ENCODE peak calls at places on chromosomes 12 and 14, in eight cellular contexts. One of them, this sample, is unnamed.

GRCh38 chr14:53152627-53152908 is 555 bp downstream of the DDHD1 start:
- DNase-seq in IMR-90: no peak
- DNase-seq in K562: peak; percentile 27
- DNase-seq in HCT116: no peak
- DNase-seq in A549: peak; percentile 35
- DNase-seq in HepG2: no peak
- DNase-seq in GM12878: no peak
- DNase-seq in SK-N-SH: no peak
- DNase-seq in this sample: no peak

GRCh38 chr14:37594916-37595808 is at the start of the genes FOXA1 and TTC6:
- DNase-seq in HepG2: peak; percentile 96
- DNase-seq in GM12878: no peak
- DNase-seq in HCT116: peak; percentile 31
- DNase-seq in K562: peak; percentile 65
- DNase-seq in SK-N-SH: peak; percentile 40
- DNase-seq in A549: peak; percentile 83
- DNase-seq in IMR-90: peak; percentile 24
- DNase-seq in this sample: peak; percentile 73

GRCh38 chr14:95463173-95463901 is 53.1 kb downstream of the SYNE3 start:
- DNase-seq in HepG2: no peak
- DNase-seq in IMR-90: no peak
- DNase-seq in A549: no peak
- DNase-seq in HCT116: no peak
- DNase-seq in K562: no peak
- DNase-seq in GM12878: no peak
- DNase-seq in SK-N-SH: no peak
- DNase-seq in this sample: no peak

GRCh38 chr14:69994002-69994401 is 114.8 kb downstream of the SMOC1 start:
- DNase-seq in HCT116: no peak
- DNase-seq in GM12878: no peak
- DNase-seq in A549: no peak
- DNase-seq in IMR-90: peak; percentile 40
- DNase-seq in SK-N-SH: no peak
- DNase-seq in HepG2: no peak
- DNase-seq in K562: no peak
- DNase-seq in this sample: no peak

GRCh38 chr14:98819132-98819866 is 452.7 kb downstream of the BCL11B start:
- DNase-seq in A549: no peak
- DNase-seq in IMR-90: no peak
- DNase-seq in K562: no peak
- DNase-seq in GM12878: no peak
- DNase-seq in HepG2: no peak
- DNase-seq in HCT116: no peak
- DNase-seq in SK-N-SH: no peak
- DNase-seq in this sample: peak; percentile 86

GRCh38 chr12:57085999-57086950 is 2.6 kb upstream of the NAB2 start:
- DNase-seq in HepG2: peak; percentile 50
- DNase-seq in A549: peak; percentile 77
- DNase-seq in IMR-90: peak; percentile 83
- DNase-seq in HCT116: no peak
- DNase-seq in SK-N-SH: peak; percentile 72
- DNase-seq in GM12878: no peak
- DNase-seq in K562: peak; percentile 64
- DNase-seq in this sample: no peak

GRCh38 chr12:11869406-11869805 is 201.3 kb upstream of the BCL2L14 start:
- DNase-seq in A549: no peak
- DNase-seq in IMR-90: no peak
- DNase-seq in HepG2: no peak
- DNase-seq in SK-N-SH: no peak
- DNase-seq in HCT116: no peak
- DNase-seq in GM12878: no peak
- DNase-seq in K562: no peak
- DNase-seq in this sample: no peak

GRCh38 chr12:112843272-112843671 is 51.7 kb downstream of the RPH3A start:
- DNase-seq in SK-N-SH: peak; percentile 67
- DNase-seq in HCT116: no peak
- DNase-seq in K562: no peak
- DNase-seq in HepG2: no peak
- DNase-seq in IMR-90: no peak
- DNase-seq in A549: peak; percentile 30
- DNase-seq in GM12878: no peak
- DNase-seq in this sample: no peak

GRCh38 chr12:54262403-54262925 is 17.5 kb downstream of the CBX5 start:
- DNase-seq in GM12878: no peak
- DNase-seq in IMR-90: peak; percentile 61
- DNase-seq in SK-N-SH: no peak
- DNase-seq in HepG2: no peak
- DNase-seq in A549: peak; percentile 81
- DNase-seq in K562: no peak
- DNase-seq in HCT116: no peak
- DNase-seq in this sample: no peak

GRCh38 chr12:87120440-87120839 is 864.2 kb upstream of the MGAT4C start:
- DNase-seq in HCT116: no peak
- DNase-seq in K562: no peak
- DNase-seq in IMR-90: peak; percentile 2
- DNase-seq in SK-N-SH: no peak
- DNase-seq in GM12878: no peak
- DNase-seq in HepG2: peak; percentile 0
- DNase-seq in A549: peak; percentile 31
- DNase-seq in this sample: no peak

GRCh38 chr14:77105554-77105953 is 7.5 kb downstream of the CIPC start:
- DNase-seq in GM12878: no peak
- DNase-seq in SK-N-SH: no peak
- DNase-seq in HCT116: no peak
- DNase-seq in K562: no peak
- DNase-seq in IMR-90: no peak
- DNase-seq in A549: no peak
- DNase-seq in HepG2: no peak
- DNase-seq in this sample: no peak

GRCh38 chr14:60311417-60311816 is 62.4 kb downstream of the PPM1A start:
- DNase-seq in IMR-90: peak; percentile 66
- DNase-seq in K562: no peak
- DNase-seq in HepG2: no peak
- DNase-seq in SK-N-SH: peak; percentile 70
- DNase-seq in GM12878: no peak
- DNase-seq in HCT116: no peak
- DNase-seq in A549: no peak
- DNase-seq in this sample: no peak

GRCh38 chr14:39368261-39368959 is 63.8 kb downstream of the FBXO33 start:
- DNase-seq in A549: peak; percentile 77
- DNase-seq in HCT116: peak; percentile 44
- DNase-seq in HepG2: peak; percentile 88
- DNase-seq in SK-N-SH: peak; percentile 38
- DNase-seq in GM12878: no peak
- DNase-seq in IMR-90: peak; percentile 78
- DNase-seq in K562: no peak
- DNase-seq in this sample: peak; percentile 47

GRCh38 chr12:32662665-32663064 is 16.4 kb upstream of the DNM1L start:
- DNase-seq in SK-N-SH: no peak
- DNase-seq in GM12878: no peak
- DNase-seq in K562: no peak
- DNase-seq in HCT116: no peak
- DNase-seq in HepG2: no peak
- DNase-seq in IMR-90: no peak
- DNase-seq in A549: no peak
- DNase-seq in this sample: no peak

GRCh38 chr14:91830777-91831176 is 36.6 kb downstream of the TC2N start:
- DNase-seq in SK-N-SH: no peak
- DNase-seq in IMR-90: no peak
- DNase-seq in GM12878: peak; percentile 62
- DNase-seq in K562: no peak
- DNase-seq in A549: no peak
- DNase-seq in HepG2: no peak
- DNase-seq in HCT116: no peak
- DNase-seq in this sample: no peak

GRCh38 chr12:108046135-108046534 is 83.0 kb upstream of the WSCD2 start:
- DNase-seq in HepG2: no peak
- DNase-seq in GM12878: no peak
- DNase-seq in A549: no peak
- DNase-seq in K562: peak; percentile 43
- DNase-seq in IMR-90: no peak
- DNase-seq in HCT116: no peak
- DNase-seq in SK-N-SH: no peak
- DNase-seq in this sample: no peak

GRCh38 chr12:1760566-1761382 is 59.6 kb upstream of the LRTM2 start:
- DNase-seq in K562: no peak
- DNase-seq in SK-N-SH: no peak
- DNase-seq in HCT116: peak; percentile 68
- DNase-seq in HepG2: peak; percentile 95
- DNase-seq in GM12878: no peak
- DNase-seq in IMR-90: peak; percentile 65
- DNase-seq in A549: peak; percentile 79
- DNase-seq in this sample: no peak

GRCh38 chr14:92546347-92547053 is 32.9 kb downstream of the RIN3 start:
- DNase-seq in HepG2: no peak
- DNase-seq in K562: no peak
- DNase-seq in IMR-90: peak; percentile 82
- DNase-seq in A549: peak; percentile 79
- DNase-seq in SK-N-SH: peak; percentile 39
- DNase-seq in HCT116: no peak
- DNase-seq in GM12878: no peak
- DNase-seq in this sample: no peak

GRCh38 chr14:59204305-59204704 is 15.8 kb downstream of the DAAM1 start:
- DNase-seq in K562: no peak
- DNase-seq in A549: no peak
- DNase-seq in HCT116: no peak
- DNase-seq in SK-N-SH: no peak
- DNase-seq in HepG2: no peak
- DNase-seq in IMR-90: no peak
- DNase-seq in GM12878: no peak
- DNase-seq in this sample: no peak

DNA sequence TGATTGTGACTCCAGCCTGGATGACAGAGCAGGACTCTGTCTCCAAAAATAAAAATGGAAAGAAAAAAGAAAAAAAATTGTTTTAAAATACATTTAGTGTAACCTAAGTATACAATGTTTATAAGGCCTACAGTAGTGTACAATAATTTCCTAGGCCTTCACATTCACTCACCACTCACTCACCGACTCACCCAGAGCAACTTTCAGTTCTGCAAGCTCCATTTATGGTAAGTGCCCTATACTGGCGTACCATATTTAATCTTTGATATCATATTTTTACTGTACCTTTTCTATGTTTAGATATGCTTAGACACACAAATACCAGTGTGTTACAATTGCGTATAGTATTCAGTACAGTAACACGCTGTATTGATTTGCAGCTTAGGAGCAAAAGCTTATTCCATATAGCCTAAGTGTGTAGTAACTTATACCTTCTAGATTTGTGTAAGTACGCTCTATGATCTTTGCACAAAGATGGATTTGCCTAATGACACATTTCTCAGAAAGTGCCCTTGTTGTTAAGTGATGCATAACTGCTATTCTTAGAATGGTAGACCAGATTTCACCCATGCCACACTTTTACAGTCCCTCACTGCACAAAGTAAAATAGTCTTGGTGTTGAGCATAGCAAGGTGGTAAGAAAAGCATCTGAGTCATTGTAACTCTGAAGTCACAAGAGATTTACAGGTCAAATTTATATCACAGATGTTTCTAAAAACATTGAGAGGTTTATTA is 151.9 kb downstream of the LRRK2 start:
- DNase-seq in SK-N-SH: no peak
- DNase-seq in HCT116: no peak
- DNase-seq in GM12878: no peak
- DNase-seq in IMR-90: no peak
- DNase-seq in A549: no peak
- DNase-seq in HepG2: no peak
- DNase-seq in K562: no peak
- DNase-seq in this sample: no peak
- TF ChIP-seq RAD21 in SK-N-SH: no peak
- TF ChIP-seq RAD21 in HCT116: no peak
- TF ChIP-seq RAD21 in GM12878: no peak
- TF ChIP-seq RAD21 in IMR-90: no peak
- TF ChIP-seq RAD21 in A549: no peak
- TF ChIP-seq RAD21 in HepG2: no peak
- TF ChIP-seq RAD21 in K562: no peak
- TF ChIP-seq RAD21 in this sample: no peak

GRCh38 chr14:29925106-29925722 is 2.4 kb downstream of the PRKD1 start:
- DNase-seq in GM12878: no peak
- DNase-seq in K562: no peak
- DNase-seq in A549: no peak
- DNase-seq in SK-N-SH: no peak
- DNase-seq in HepG2: no peak
- DNase-seq in HCT116: no peak
- DNase-seq in IMR-90: peak; percentile 80
- DNase-seq in this sample: no peak
- TF ChIP-seq RAD21 in GM12878: no peak
- TF ChIP-seq RAD21 in K562: no peak
- TF ChIP-seq RAD21 in A549: no peak
- TF ChIP-seq RAD21 in SK-N-SH: no peak
- TF ChIP-seq RAD21 in HepG2: no peak
- TF ChIP-seq RAD21 in HCT116: no peak
- TF ChIP-seq RAD21 in IMR-90: no peak
- TF ChIP-seq RAD21 in this sample: no peak

GRCh38 chr12:89969098-89969497 is 260.5 kb upstream of the ATP2B1 start:
- DNase-seq in HepG2: no peak
- DNase-seq in HCT116: no peak
- DNase-seq in IMR-90: no peak
- DNase-seq in GM12878: no peak
- DNase-seq in SK-N-SH: no peak
- DNase-seq in K562: no peak
- DNase-seq in A549: no peak
- DNase-seq in this sample: no peak

GRCh38 chr12:89970646-89971192 is 262.1 kb upstream of the ATP2B1 start:
- DNase-seq in GM12878: no peak
- DNase-seq in HepG2: no peak
- DNase-seq in IMR-90: no peak
- DNase-seq in HCT116: no peak
- DNase-seq in K562: no peak
- DNase-seq in A549: no peak
- DNase-seq in SK-N-SH: no peak
- DNase-seq in this sample: no peak

GRCh38 chr12:89968151-89968699 is 259.6 kb upstream of the ATP2B1 start:
- DNase-seq in A549: no peak
- DNase-seq in HCT116: no peak
- DNase-seq in K562: no peak
- DNase-seq in IMR-90: no peak
- DNase-seq in HepG2: no peak
- DNase-seq in GM12878: no peak
- DNase-seq in SK-N-SH: no peak
- DNase-seq in this sample: no peak

GRCh38 chr12:89975578-89975977 is 266.9 kb upstream of the ATP2B1 start:
- DNase-seq in GM12878: no peak
- DNase-seq in HepG2: no peak
- DNase-seq in HCT116: no peak
- DNase-seq in K562: no peak
- DNase-seq in IMR-90: no peak
- DNase-seq in A549: no peak
- DNase-seq in SK-N-SH: no peak
- DNase-seq in this sample: no peak

GRCh38 chr12:89971880-89972279 is 263.2 kb upstream of the ATP2B1 start:
- DNase-seq in HepG2: no peak
- DNase-seq in HCT116: no peak
- DNase-seq in K562: no peak
- DNase-seq in GM12878: no peak
- DNase-seq in A549: peak; percentile 74
- DNase-seq in IMR-90: no peak
- DNase-seq in SK-N-SH: no peak
- DNase-seq in this sample: no peak
- TF ChIP-seq RAD21 in HepG2: no peak
- TF ChIP-seq RAD21 in HCT116: no peak
- TF ChIP-seq RAD21 in K562: no peak
- TF ChIP-seq RAD21 in GM12878: no peak
- TF ChIP-seq RAD21 in A549: no peak
- TF ChIP-seq RAD21 in IMR-90: no peak
- TF ChIP-seq RAD21 in SK-N-SH: no peak
- TF ChIP-seq RAD21 in this sample: no peak

GRCh38 chr14:73786942-73787759 is 64.5 kb upstream of the PTGR2 start:
- DNase-seq in A549: peak; percentile 31
- DNase-seq in HCT116: no peak
- DNase-seq in SK-N-SH: peak; percentile 83
- DNase-seq in HepG2: no peak
- DNase-seq in GM12878: no peak
- DNase-seq in IMR-90: peak; percentile 35
- DNase-seq in K562: peak; percentile 65
- DNase-seq in this sample: peak; percentile 81
- TF ChIP-seq RAD21 in A549: no peak
- TF ChIP-seq RAD21 in HCT116: no peak
- TF ChIP-seq RAD21 in SK-N-SH: no peak
- TF ChIP-seq RAD21 in HepG2: no peak
- TF ChIP-seq RAD21 in GM12878: no peak
- TF ChIP-seq RAD21 in IMR-90: no peak
- TF ChIP-seq RAD21 in K562: no peak
- TF ChIP-seq RAD21 in this sample: no peak